ENCODE peak calls at places on chromosomes 4 and X, in five cellular contexts. Y is mucosa of gallbladder, X is GM20000, W is SK-N-SH, P is neural progenitor cell. L is an unnamed sample.

GRCh38 chr4:140626982-140627381 is 58.2 kb upstream of the UCP1 start:
- DNase-seq in P (no peak), W (peak; percentile 40), Y (no peak), X (no peak), L (no peak)

GRCh38 chrX:121641560-121641959 is 594.1 kb downstream of the GLUD2 start:
- DNase-seq in P (no peak), W (no peak), X (no peak), Y (no peak), L (no peak)

GRCh38 chr4:47383829-47384427 is 79.6 kb downstream of the COMMD8 start:
- DNase-seq in W (peak; percentile 43), Y (no peak), X (peak; percentile 56), P (peak; percentile 39), L (peak; percentile 42)

GRCh38 chr4:39609454-39609911 is 29.2 kb downstream of the SMIM14 start:
- DNase-seq in W (no peak), X (peak; percentile 67), Y (no peak), P (no peak), L (no peak)

GRCh38 chr4:151801547-151802516 is 41.0 kb upstream of the GATB start:
- DNase-seq in P (peak; percentile 65), X (peak; percentile 58), Y (peak; percentile 16), W (peak; percentile 59), L (peak; percentile 16)

GRCh38 chr4:184329235-184330007 is 111.7 kb upstream of the ENPP6 start:
- DNase-seq in X (no peak), W (no peak), Y (no peak), P (no peak), L (no peak)

GRCh38 chrX:455673-456072 is 69.0 kb upstream of the PPP2R3B start:
- DNase-seq in W (no peak), Y (no peak), X (no peak), P (no peak), L (no peak)

GRCh38 chr4:147589586-147589985 is 27.6 kb upstream of the TMEM184C start:
- DNase-seq in P (no peak), X (no peak), Y (no peak), W (no peak), L (no peak)

GRCh38 chr4:112652216-112652615 is 15.3 kb downstream of the LARP7 start:
- DNase-seq in X (no peak), P (peak; percentile 86), Y (no peak), W (no peak), L (no peak)

GRCh38 chrX:112766774-112767173 is 73.9 kb downstream of the AMOT start:
- DNase-seq in Y (no peak), W (no peak), P (no peak), X (no peak), L (no peak)

GRCh38 chrX:50827996-50828395 is 14.0 kb upstream of the SHROOM4 start:
- DNase-seq in W (no peak), P (no peak), Y (no peak), X (no peak), L (no peak)

GRCh38 chrX:39705299-39705698 is 392.5 kb downstream of the BCOR start:
- DNase-seq in W (no peak), X (no peak), P (no peak), Y (peak; percentile 82), L (peak; percentile 34)